ENCODE peak calls at places on chromosome 2, in five cellular contexts. Y is HFFc6; D is activated T-cell treated with anti-CD3 and anti-CD28 coated beads, Interleukin-2, amount 50 U/mL, for 72 hours; L is EL; C is tibial artery. H is an unnamed sample.

GRCh38 chr2:203908344-203909185 is 28.0 kb upstream of the ICOS start:
- DNase-seq in D (no peak), Y (no peak), L (no peak), C (no peak), H (no peak)

GRCh38 chr2:88600038-88600465 is 27.2 kb downstream of the EIF2AK3 start:
- DNase-seq in Y (peak), L (peak), D (peak), C (no peak), H (peak)

GRCh38 chr2:96239091-96239490 is 26.7 kb downstream of the TMEM127 start:
- DNase-seq in L (no peak), Y (no peak), C (no peak), D (no peak), H (no peak)

GRCh38 chr2:237053066-237053465 is 32.6 kb upstream of the COPS8 start:
- DNase-seq in D (no peak), L (no peak), Y (no peak), C (no peak), H (no peak)

GRCh38 chr2:75569546-75569945 is 8.8 kb upstream of the EVA1A start:
- DNase-seq in D (no peak), Y (no peak), L (no peak), C (no peak), H (no peak)

GRCh38 chr2:19886261-19886660 is 15.5 kb downstream of the TTC32 start:
- DNase-seq in C (no peak), L (no peak), Y (no peak), D (no peak), H (no peak)

GRCh38 chr2:105712166-105712915 is 32.4 kb upstream of the NCK2 start:
- DNase-seq in C (no peak), D (no peak), L (peak), Y (no peak), H (no peak)

GRCh38 chr2:25230128-25230527 is 61.7 kb upstream of the POMC start:
- DNase-seq in C (no peak), D (no peak), Y (no peak), L (no peak), H (no peak)

GRCh38 chr2:105258835-105259350 is 17.4 kb downstream of the GPR45 start:
- DNase-seq in L (no peak), Y (no peak), D (no peak), C (no peak), H (no peak)

GRCh38 chr2:26530696-26531095 is 52.8 kb upstream of the OTOF start:
- DNase-seq in C (no peak), L (peak), D (no peak), Y (no peak), H (no peak)

GRCh38 chr2:27353762-27354596 is 2.6 kb downstream of the GTF3C2 start:
- DNase-seq in C (no peak), Y (peak), L (peak), D (no peak), H (no peak)

GRCh38 chr2:26473796-26474195 is 4.1 kb downstream of the OTOF start:
- DNase-seq in L (no peak), D (no peak), Y (no peak), C (no peak), H (no peak)

GRCh38 chr2:133574620-133575019 is 6.4 kb upstream of the NCKAP5 start:
- DNase-seq in Y (no peak), L (no peak), D (no peak), C (no peak), H (no peak)

GRCh38 chr2:198315791-198316190 is 511.4 kb downstream of the PLCL1 start:
- DNase-seq in Y (no peak), D (no peak), C (no peak), L (no peak), H (no peak)

GRCh38 chr2:206079699-206080465 is 6.1 kb downstream of the INO80D start:
- DNase-seq in Y (no peak), L (no peak), C (no peak), D (no peak), H (no peak)

GRCh38 chr2:110948027-110948687 is 172.6 kb upstream of the BCL2L11 start:
- DNase-seq in C (no peak), D (no peak), Y (no peak), L (no peak), H (no peak)

GRCh38 chr2:161078211-161078539 is 82.1 kb upstream of the TANK start:
- DNase-seq in Y (no peak), L (no peak), C (no peak), D (no peak), H (no peak)

GRCh38 chr2:112811841-112812306 is 24.7 kb downstream of the IL1B start:
- DNase-seq in Y (peak), C (no peak), L (peak), D (no peak), H (peak)

GRCh38 chr2:71291398-71291797 is 40.2 kb upstream of the ZNF638 start:
- DNase-seq in C (no peak), Y (no peak), L (no peak), D (no peak), H (no peak)

GRCh38 chr2:231571810-231572209 is 20.9 kb upstream of the TEX44 start:
- DNase-seq in C (no peak), L (no peak), Y (no peak), D (no peak), H (no peak)

GRCh38 chr2:164495491-164496223 is 125.6 kb downstream of the GRB14 start:
- DNase-seq in D (no peak), Y (peak), C (no peak), L (peak), H (peak)

GRCh38 chr2:152790883-152791282 is 72.5 kb downstream of the ARL6IP6 start:
- DNase-seq in Y (no peak), L (no peak), C (no peak), D (no peak), H (no peak)

GRCh38 chr2:236112466-236112865 is 55.7 kb downstream of the GBX2 start:
- DNase-seq in Y (no peak), C (no peak), D (no peak), L (no peak), H (no peak)

GRCh38 chr2:23745726-23746105 is 181.2 kb downstream of the ATAD2B start:
- DNase-seq in L (peak), C (peak), D (no peak), Y (no peak), H (no peak)

GRCh38 chr2:176561706-176562105 is 292.5 kb downstream of the MTX2 start:
- DNase-seq in C (no peak), D (no peak), L (peak), Y (no peak), H (no peak)

GRCh38 chr2:62787381-62787780 is 81.9 kb downstream of the EHBP1 start:
- DNase-seq in L (peak), Y (peak), D (no peak), C (no peak), H (peak)

GRCh38 chr2:191635333-191636234 is 42.4 kb upstream of the NABP1 start:
- DNase-seq in Y (peak), L (peak), C (no peak), D (peak), H (no peak)

H was measured in foreskin melanocyte.